ENCODE peak calls at places on chromosomes 2 and 18, in nine cellular contexts. P is IMR-90; A is stimulated activated effector memory CD8-positive, alpha-beta T cell treated with anti-CD3 and anti-CD28 coated beads, Interleukin-12 subunit alpha, Interleukin-12 subunit beta, amount 100 ng/mL, for 72 hours; W is right lobe of liver; S is effector memory CD4-positive, alpha-beta T cell; Y is tibial artery; G is NCI-H524; F is choroid plexus epithelial cell; J is stomach. R is an unnamed sample.
A peak's percentile ranks its signal among the peaks of the same experiment; 100 is the strongest.

GRCh38 chr2:233165895-233166661 is 85.4 kb upstream of the ATG16L1 start:
- DNase-seq in P (no peak), A (peak; percentile 64), W (peak; percentile 66), S (no peak), Y (peak; percentile 73), G (no peak), F (peak; percentile 45), J (peak; percentile 33), R (no peak)

GRCh38 chr2:24209389-24210105 is 34.7 kb downstream of the FAM228A start:
- DNase-seq in P (no peak), A (no peak), W (no peak), S (no peak), Y (no peak), G (no peak), F (peak; percentile 36), J (no peak), R (no peak)

GRCh38 chr2:182068811-182069210 is 83.2 kb downstream of the PPP1R1C start:
- DNase-seq in P (no peak), A (no peak), W (no peak), S (no peak), Y (no peak), G (no peak), F (peak; percentile 40), J (no peak), R (no peak)

GRCh38 chr2:163505281-163505680 is 230.5 kb downstream of the FIGN start:
- DNase-seq in P (no peak), A (no peak), W (no peak), S (no peak), Y (no peak), G (no peak), F (no peak), J (no peak), R (no peak)

GRCh38 chr2:10772201-10772867 is 40.3 kb downstream of the PDIA6 start:
- DNase-seq in P (no peak), A (no peak), W (no peak), S (no peak), Y (peak; percentile 46), G (no peak), F (no peak), J (peak; percentile 22), R (no peak)

GRCh38 chr2:46489430-46489829 is 10.1 kb downstream of the TMEM247 start:
- DNase-seq in P (no peak), A (no peak), W (no peak), S (no peak), Y (no peak), G (no peak), F (no peak), J (no peak), R (no peak)

GRCh38 chr2:164625378-164625971 is 4.2 kb upstream of the GRB14 start:
- DNase-seq in P (no peak), A (no peak), W (no peak), S (no peak), Y (no peak), G (no peak), F (peak; percentile 50), J (no peak), R (no peak)

GRCh38 chr2:191612496-191612895 is 65.4 kb upstream of the NABP1 start:
- DNase-seq in P (peak; percentile 97), A (no peak), W (no peak), S (no peak), Y (no peak), G (no peak), F (peak; percentile 80), J (no peak), R (no peak)

GRCh38 chr18:58787750-58788149 is 76.9 kb upstream of the ZNF532 start:
- DNase-seq in P (no peak), A (no peak), W (no peak), S (no peak), Y (no peak), G (peak; percentile 68), F (no peak), J (no peak), R (no peak)

GRCh38 chr2:236748801-236749200 is 179.2 kb downstream of the ACKR3 start:
- DNase-seq in P (no peak), A (no peak), W (no peak), S (no peak), Y (peak; percentile 64), G (peak; percentile 19), F (peak; percentile 26), J (peak; percentile 58), R (no peak)

GRCh38 chr2:27752551-27753237 is 18.8 kb upstream of the MRPL33 start:
- DNase-seq in P (no peak), A (no peak), W (peak; percentile 54), S (no peak), Y (no peak), G (no peak), F (no peak), J (peak; percentile 76), R (no peak)

GRCh38 chr2:218327451-218327850 is 29.2 kb upstream of the CATIP start:
- DNase-seq in P (no peak), A (no peak), W (no peak), S (no peak), Y (no peak), G (no peak), F (no peak), J (no peak), R (no peak)

GRCh38 chr2:31725444-31725843 is 144.7 kb upstream of the SRD5A2 start:
- DNase-seq in P (no peak), A (no peak), W (no peak), S (no peak), Y (no peak), G (no peak), F (no peak), J (no peak), R (no peak)

R was measured in activated T-helper 9 cell treated with anti-CD3 and anti-CD28 coated beads, Interleukin-2, amount 50 U/mL, for 16 hours.